ENCODE peak calls at places on chromosomes 2 and 18, in seven cellular contexts. K, O, D, S, X, N and R are unnamed samples.

GRCh38 chr2:105294844-105295481 is 34.6 kb downstream of the TGFBRAP1 start:
- DNase-seq in K (no peak), O (peak; percentile 60), D (no peak), S (peak; percentile 58), X (no peak), N (no peak), R (peak; percentile 57)

GRCh38 chr18:53553030-53553429 is 671.4 kb downstream of the MBD2 start:
- DNase-seq in K (no peak), O (no peak), D (no peak), S (no peak), X (no peak), N (no peak), R (no peak)

GRCh38 chr18:79915161-79916127 is 36.0 kb downstream of the SLC66A2 start:
- DNase-seq in K (no peak), O (no peak), D (no peak), S (no peak), X (peak; percentile 41), N (peak; percentile 65), R (no peak)

GRCh38 chr2:238791345-238791744 is 56.5 kb upstream of the TWIST2 start:
- DNase-seq in K (no peak), O (no peak), D (no peak), S (no peak), X (no peak), N (peak; percentile 61), R (no peak)

GRCh38 chr18:44934894-44935293 is 254.2 kb downstream of the SETBP1 start:
- DNase-seq in K (no peak), O (no peak), D (no peak), S (no peak), X (no peak), N (no peak), R (no peak)

GRCh38 chr18:9335255-9336045 is 877 bp downstream of the TWSG1 start:
- DNase-seq in K (no peak), O (no peak), D (no peak), S (no peak), X (no peak), N (no peak), R (no peak)

GRCh38 chr2:201152999-201153398 is 29.9 kb upstream of the CASP10 start:
- DNase-seq in K (no peak), O (no peak), D (no peak), S (no peak), X (no peak), N (no peak), R (no peak)

GRCh38 chr18:57434536-57435494 is at the start of gene ONECUT2:
- DNase-seq in K (peak; percentile 62), O (peak; percentile 84), D (peak; percentile 51), S (peak; percentile 94), X (peak; percentile 93), N (peak; percentile 97), R (peak; percentile 77)

GRCh38 chr2:85309699-85310321 is 18.0 kb downstream of the TGOLN2 start:
- DNase-seq in K (no peak), O (peak; percentile 54), D (peak; percentile 31), S (no peak), X (no peak), N (no peak), R (no peak)

GRCh38 chr2:60641866-60642788 is 88.7 kb upstream of the BCL11A start:
- DNase-seq in K (peak; percentile 43), O (no peak), D (peak; percentile 44), S (peak; percentile 49), X (no peak), N (no peak), R (no peak)

GRCh38 chr2:186460465-186460864 is 25.6 kb upstream of the ZC3H15 start:
- DNase-seq in K (no peak), O (no peak), D (no peak), S (no peak), X (no peak), N (no peak), R (no peak)

GRCh38 chr18:75161629-75162028 is 47.3 kb downstream of the PTGR3 start:
- DNase-seq in K (peak; percentile 16), O (no peak), D (peak; percentile 30), S (no peak), X (peak; percentile 63), N (no peak), R (no peak)

GRCh38 chr2:215274829-215275228 is 37.0 kb upstream of the ATIC start:
- DNase-seq in K (no peak), O (no peak), D (no peak), S (no peak), X (no peak), N (no peak), R (no peak)

GRCh38 chr2:75340560-75340959 is 141.2 kb upstream of the TACR1 start:
- DNase-seq in K (no peak), O (no peak), D (no peak), S (no peak), X (no peak), N (no peak), R (no peak)

GRCh38 chr2:226434702-226435101 is 364.9 kb downstream of the IRS1 start:
- DNase-seq in K (no peak), O (no peak), D (no peak), S (no peak), X (no peak), N (no peak), R (no peak)

GRCh38 chr18:74378179-74378682 is 62.6 kb downstream of the C18orf63 start:
- DNase-seq in K (no peak), O (no peak), D (peak; percentile 26), S (no peak), X (peak; percentile 64), N (no peak), R (no peak)

GRCh38 chr2:187220100-187220499 is 228.0 kb downstream of the CALCRL start:
- DNase-seq in K (no peak), O (no peak), D (no peak), S (no peak), X (no peak), N (no peak), R (no peak)

GRCh38 chr18:56121669-56122068 is 516.7 kb downstream of the TXNL1 start:
- DNase-seq in K (no peak), O (no peak), D (no peak), S (no peak), X (no peak), N (no peak), R (no peak)

GRCh38 chr2:62375051-62375450 is 130.9 kb downstream of the TMEM17 start:
- DNase-seq in K (no peak), O (no peak), D (no peak), S (no peak), X (no peak), N (no peak), R (no peak)

GRCh38 chr2:239245872-239246701 is 154.7 kb downstream of the HDAC4 start:
- DNase-seq in K (no peak), O (no peak), D (no peak), S (no peak), X (peak; percentile 87), N (no peak), R (no peak)

GRCh38 chr18:22165049-22165602 is 4.3 kb upstream of the GATA6 start:
- DNase-seq in K (no peak), O (peak; percentile 48), D (no peak), S (no peak), X (no peak), N (peak; percentile 85), R (no peak)

GRCh38 chr2:168091986-168092385 is 155.4 kb downstream of the STK39 start:
- DNase-seq in K (no peak), O (no peak), D (no peak), S (no peak), X (no peak), N (no peak), R (no peak)

GRCh38 chr2:235156055-235156454 is 204.2 kb downstream of the SH3BP4 start:
- DNase-seq in K (no peak), O (no peak), D (no peak), S (no peak), X (no peak), N (no peak), R (no peak)
- H3K27ac ChIP-seq in K (no peak overlapping the region), O (no peak overlapping the region), D (no peak overlapping the region), S (no peak overlapping the region), X (no peak overlapping the region), N (no peak overlapping the region), R (no peak overlapping the region)

GRCh38 chr2:190150413-190150812 is 87.9 kb upstream of the MSTN start:
- DNase-seq in K (no peak), O (no peak), D (no peak), S (no peak), X (no peak), N (no peak), R (no peak)
- H3K27ac ChIP-seq in K (no peak overlapping the region), O (no peak overlapping the region), D (no peak overlapping the region), S (no peak overlapping the region), X (no peak overlapping the region), N (no peak overlapping the region), R (no peak overlapping the region)

GRCh38 chr2:7044253-7045250 is 127.3 kb downstream of the RNF144A start:
- DNase-seq in K (peak; percentile 71), O (peak; percentile 66), D (peak; percentile 44), S (peak; percentile 55), X (peak; percentile 83), N (no peak), R (peak; percentile 66)
- H3K27ac ChIP-seq in K (peak overlapping the region; percentile 18), O (no peak overlapping the region), D (no peak overlapping the region), S (no peak overlapping the region), X (no peak overlapping the region), N (peak overlapping the region; percentile 42), R (no peak overlapping the region)

GRCh38 chr2:33287611-33288010 is 188.8 kb upstream of the RASGRP3 start:
- DNase-seq in K (no peak), O (no peak), D (no peak), S (no peak), X (no peak), N (no peak), R (no peak)
- H3K27ac ChIP-seq in K (no peak overlapping the region), O (no peak overlapping the region), D (no peak overlapping the region), S (no peak overlapping the region), X (no peak overlapping the region), N (no peak overlapping the region), R (no peak overlapping the region)

DNA sequence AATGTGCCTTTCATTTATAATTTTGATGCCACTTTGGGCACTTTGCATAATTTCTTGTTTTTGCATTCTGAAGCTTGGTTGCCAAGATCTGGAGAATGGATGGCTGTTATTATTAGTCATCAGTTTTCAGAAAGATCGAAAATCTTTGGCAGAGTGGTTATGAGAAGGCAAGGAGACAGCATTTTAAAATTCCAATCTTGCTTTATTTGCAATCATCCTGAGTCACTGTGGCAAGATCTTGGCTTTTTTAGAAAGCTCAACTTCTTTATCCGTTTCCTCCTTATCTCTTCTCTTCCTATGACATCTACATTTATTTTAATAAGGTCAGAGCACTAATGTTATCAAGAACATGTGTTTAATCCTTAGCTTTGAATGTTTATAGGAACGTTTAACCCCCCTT is 31.1 kb upstream of the EIF2AK3 start:
- DNase-seq in K (no peak), O (no peak), D (no peak), S (no peak), X (no peak), N (no peak), R (no peak)
- H3K27ac ChIP-seq in K (peak overlapping the region; percentile 59), O (no peak overlapping the region), D (no peak overlapping the region), S (no peak overlapping the region), X (peak overlapping the region; percentile 95), N (peak overlapping the region; percentile 73), R (no peak overlapping the region)